ENCODE peak calls at places on chromosomes 16 and 17, in four cellular contexts. Y is H1, O is IMR-90, V is K562. X is an unnamed sample.

GRCh38 chr17:42019509-42020404 is at the start of gene NKIRAS2:
- DNase-seq in Y (peak), O (peak), V (peak), X (peak)

GRCh38 chr17:2849327-2849670 is 53.1 kb downstream of the RAP1GAP2 start:
- DNase-seq in Y (no peak), O (no peak), V (no peak), X (no peak)

GRCh38 chr16:8961811-8962390 is 1.8 kb downstream of the USP7 start:
- DNase-seq in Y (no peak), O (no peak), V (peak), X (no peak)

GRCh38 chr16:85090873-85091521 is 21.3 kb downstream of the CIBAR2 start:
- DNase-seq in Y (no peak), O (no peak), V (no peak), X (no peak)

GRCh38 chr17:2337152-2337810 is at the start of gene SGSM2:
- DNase-seq in Y (no peak), O (peak), V (peak), X (peak)

GRCh38 chr17:15343749-15344148 is 2.4 kb upstream of the TEKT3 start:
- DNase-seq in Y (no peak), O (peak), V (no peak), X (peak)

GRCh38 chr16:80623376-80623775 is 82.6 kb downstream of the DYNLRB2 start:
- DNase-seq in Y (no peak), O (peak), V (no peak), X (no peak)

GRCh38 chr17:77807051-77807745 is 151.3 kb upstream of the TNRC6C start:
- DNase-seq in Y (no peak), O (no peak), V (no peak), X (no peak)

GRCh38 chr17:34579979-34580684 is 750 bp downstream of the TMEM132E start:
- DNase-seq in Y (peak), O (no peak), V (no peak), X (peak)

GRCh38 chr17:82559779-82560642 is 40.5 kb downstream of the FOXK2 start:
- DNase-seq in Y (no peak), O (no peak), V (no peak), X (no peak)

GRCh38 chr17:28598389-28598788 is 436 bp downstream of the SPAG5 start:
- DNase-seq in Y (no peak), O (no peak), V (no peak), X (no peak)

GRCh38 chr17:41448506-41448905 is 7.7 kb upstream of the KRT38 start:
- DNase-seq in Y (no peak), O (no peak), V (no peak), X (no peak)

GRCh38 chr17:9898812-9899211 is 6.3 kb downstream of the RCVRN start:
- DNase-seq in Y (no peak), O (no peak), V (no peak), X (no peak)

GRCh38 chr16:50234771-50235556 is 31.4 kb upstream of the ADCY7 start:
- DNase-seq in Y (no peak), O (peak), V (no peak), X (no peak)
- TF ChIP-seq MAFK in Y (no peak), O (no peak), V (no peak), X (no peak)

DNA sequence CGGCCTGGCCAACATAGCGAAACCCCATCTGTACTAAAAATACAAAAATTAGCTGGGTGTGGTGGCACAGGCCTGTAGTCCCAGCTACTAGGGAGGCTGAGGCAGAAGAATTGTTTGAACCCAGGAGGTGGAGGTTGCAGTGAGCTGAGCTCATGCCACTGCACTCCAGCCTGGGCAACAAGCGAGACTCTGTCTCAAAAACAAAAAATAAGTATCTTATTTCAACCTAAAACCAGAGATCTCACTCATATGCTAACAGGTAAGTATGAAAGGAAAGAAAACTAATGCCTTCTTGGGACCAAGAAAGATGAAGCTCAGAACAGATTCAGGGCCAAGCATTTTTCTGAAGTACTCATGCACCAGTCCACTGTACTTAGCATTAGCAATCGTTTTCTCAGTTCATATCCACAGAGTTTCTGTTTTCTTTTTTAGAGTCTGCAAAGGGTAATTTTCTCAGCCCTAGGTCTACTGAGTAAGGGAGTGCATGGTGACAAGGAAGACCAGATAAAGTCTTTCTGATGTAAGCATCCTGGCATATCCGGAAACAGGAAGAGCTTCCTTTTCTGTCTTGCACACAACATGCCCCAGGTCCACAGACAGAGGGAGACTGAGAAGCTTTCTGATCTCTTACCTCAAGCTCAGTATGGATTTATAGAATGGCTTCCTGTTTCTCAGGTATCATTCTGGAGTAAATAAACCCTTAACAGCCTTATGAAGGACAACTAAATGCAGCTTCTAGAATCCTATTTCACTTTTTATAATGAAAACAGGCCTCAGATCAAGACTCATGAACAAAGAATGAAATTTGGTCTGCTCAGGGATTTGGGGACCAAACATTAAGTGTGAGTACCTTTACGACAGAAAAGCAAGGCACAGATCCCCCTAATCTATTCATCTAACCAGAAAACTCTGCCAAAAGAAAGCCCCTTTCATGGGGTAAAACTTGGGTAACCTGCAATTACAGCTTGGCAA is 38.7 kb upstream of the FOXJ1 start:
- DNase-seq in Y (no peak), O (peak), V (peak), X (no peak)
- TF ChIP-seq RFX5 in Y (no peak), O (no peak), V (no peak), X (no peak)

DNA sequence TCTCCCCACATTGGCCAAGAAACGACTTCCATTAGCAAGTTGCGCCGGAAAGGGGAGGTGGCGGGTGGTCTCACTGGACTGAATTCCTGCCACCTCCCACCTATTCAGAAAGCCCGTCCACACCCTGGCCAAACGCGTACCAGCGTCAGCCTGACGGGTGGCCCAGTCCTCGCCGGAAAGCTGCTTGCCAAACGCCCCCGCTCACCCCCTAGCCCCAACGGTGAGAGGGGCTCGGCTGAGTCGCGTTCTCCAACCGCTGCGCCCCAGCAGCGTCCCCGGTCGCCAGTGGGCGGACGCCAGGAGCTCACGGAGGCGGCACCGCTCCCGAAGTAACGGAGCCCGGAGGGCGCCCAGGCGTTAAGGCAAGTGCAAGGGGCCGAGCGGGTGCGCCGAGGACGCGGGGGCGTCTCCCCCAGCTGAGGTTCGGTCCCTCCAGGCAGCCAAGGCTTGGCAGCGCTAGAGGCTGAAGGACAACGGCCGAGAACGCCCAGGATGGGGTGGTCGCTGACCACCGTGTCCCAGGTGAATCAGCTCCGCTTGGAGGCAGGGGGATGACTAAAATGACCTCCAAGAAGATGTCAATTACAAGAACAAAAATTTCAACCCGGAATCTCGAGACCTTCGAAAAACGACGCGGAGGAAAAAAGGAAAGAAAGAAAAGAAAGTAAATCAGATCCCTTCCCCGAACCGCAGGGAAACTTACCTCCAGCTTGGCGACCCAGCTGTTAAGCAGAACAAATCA is 470.9 kb downstream of the SOX9 start:
- DNase-seq in Y (peak), O (no peak), V (no peak), X (no peak)
- TF ChIP-seq MAFK in Y (no peak), O (no peak), V (no peak), X (no peak)

DNA sequence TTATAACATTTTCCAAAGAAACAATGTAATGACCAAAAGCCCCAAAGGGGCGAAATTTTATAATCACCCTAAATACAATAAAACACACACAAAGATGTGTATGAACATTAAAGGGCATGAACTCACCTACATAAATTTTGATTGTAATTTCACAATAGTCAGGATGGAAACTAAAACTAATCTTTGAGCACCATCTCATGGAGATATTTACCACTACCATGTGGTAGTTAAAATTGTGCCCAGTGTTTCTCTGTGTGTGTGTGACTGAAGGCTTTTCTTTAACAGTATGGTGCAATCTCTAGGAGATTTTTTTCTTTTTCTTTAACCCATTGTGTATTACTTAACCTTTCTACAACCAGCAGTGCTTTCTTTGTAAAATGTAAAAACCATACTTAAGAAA is 19.7 kb upstream of the MEIOC start:
- DNase-seq in Y (no peak), O (peak), V (no peak), X (peak)
- TF ChIP-seq RFX5 in Y (no peak), O (no peak), V (no peak), X (no peak)

GRCh38 chr16:24776486-24777220 is 47.2 kb downstream of the TNRC6A start:
- DNase-seq in Y (no peak), O (peak), V (no peak), X (no peak)

GRCh38 chr16:24778676-24779075 is 49.2 kb downstream of the TNRC6A start:
- DNase-seq in Y (no peak), O (no peak), V (no peak), X (no peak)

GRCh38 chr16:24773771-24774427 is 44.4 kb downstream of the TNRC6A start:
- DNase-seq in Y (no peak), O (no peak), V (no peak), X (no peak)

GRCh38 chr16:24774510-24774909 is 45.1 kb downstream of the TNRC6A start:
- DNase-seq in Y (no peak), O (no peak), V (no peak), X (no peak)

GRCh38 chr16:24775455-24775854 is 46.0 kb downstream of the TNRC6A start:
- DNase-seq in Y (no peak), O (peak), V (no peak), X (no peak)
- TF ChIP-seq MAFK in Y (no peak), O (no peak), V (no peak), X (no peak)

DNA sequence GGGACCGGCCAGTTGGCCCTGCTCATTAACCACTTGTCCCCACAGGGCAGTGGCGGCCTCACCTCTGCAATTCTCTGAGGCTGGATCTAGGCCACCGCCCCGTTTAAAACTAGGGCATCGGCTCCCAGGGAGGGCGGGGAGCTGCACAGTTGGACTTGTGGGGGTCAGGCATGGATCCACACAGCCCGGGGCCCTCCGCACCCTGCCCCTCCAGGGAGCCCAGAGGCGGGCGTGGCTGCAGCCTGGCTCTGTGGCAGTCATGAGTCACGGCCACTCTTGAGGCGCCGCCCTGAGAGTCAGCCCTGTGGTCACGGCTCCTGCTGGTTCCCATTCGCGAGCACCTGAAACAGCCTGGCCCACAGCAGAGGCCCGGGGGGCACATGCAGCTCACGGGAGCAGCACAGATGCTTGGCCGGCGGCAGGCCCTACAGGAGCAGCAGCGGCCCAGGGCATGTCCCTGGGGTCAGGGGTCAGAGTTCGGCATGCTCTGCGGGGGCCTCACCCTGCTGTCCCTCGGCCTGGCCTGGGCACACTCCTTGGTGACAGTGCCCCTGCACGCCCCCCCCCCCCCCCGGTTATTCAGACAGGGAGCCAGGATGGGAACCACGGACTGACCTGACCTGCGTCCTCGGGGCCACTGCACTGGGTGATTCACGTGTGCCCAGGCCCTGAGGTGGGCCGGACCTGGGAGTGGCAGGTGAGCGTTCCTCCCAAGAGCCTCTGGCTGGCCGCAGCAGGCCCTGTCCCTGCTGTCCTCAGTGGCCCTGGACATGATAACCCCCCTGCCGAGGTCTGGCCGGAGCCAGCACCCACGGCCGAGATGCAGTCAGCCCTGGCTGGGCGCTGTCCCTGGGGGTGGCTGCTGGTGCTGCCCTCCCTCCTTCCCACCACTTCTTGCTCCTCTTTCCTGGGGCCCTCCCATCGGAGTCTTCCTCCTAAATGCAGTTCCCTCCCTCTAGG is 8.2 kb downstream of the CAPN15 start:
- DNase-seq in Y (no peak), O (peak), V (peak), X (peak)
- TF ChIP-seq RFX5 in Y (no peak), O (no peak), V (no peak), X (no peak)

DNA sequence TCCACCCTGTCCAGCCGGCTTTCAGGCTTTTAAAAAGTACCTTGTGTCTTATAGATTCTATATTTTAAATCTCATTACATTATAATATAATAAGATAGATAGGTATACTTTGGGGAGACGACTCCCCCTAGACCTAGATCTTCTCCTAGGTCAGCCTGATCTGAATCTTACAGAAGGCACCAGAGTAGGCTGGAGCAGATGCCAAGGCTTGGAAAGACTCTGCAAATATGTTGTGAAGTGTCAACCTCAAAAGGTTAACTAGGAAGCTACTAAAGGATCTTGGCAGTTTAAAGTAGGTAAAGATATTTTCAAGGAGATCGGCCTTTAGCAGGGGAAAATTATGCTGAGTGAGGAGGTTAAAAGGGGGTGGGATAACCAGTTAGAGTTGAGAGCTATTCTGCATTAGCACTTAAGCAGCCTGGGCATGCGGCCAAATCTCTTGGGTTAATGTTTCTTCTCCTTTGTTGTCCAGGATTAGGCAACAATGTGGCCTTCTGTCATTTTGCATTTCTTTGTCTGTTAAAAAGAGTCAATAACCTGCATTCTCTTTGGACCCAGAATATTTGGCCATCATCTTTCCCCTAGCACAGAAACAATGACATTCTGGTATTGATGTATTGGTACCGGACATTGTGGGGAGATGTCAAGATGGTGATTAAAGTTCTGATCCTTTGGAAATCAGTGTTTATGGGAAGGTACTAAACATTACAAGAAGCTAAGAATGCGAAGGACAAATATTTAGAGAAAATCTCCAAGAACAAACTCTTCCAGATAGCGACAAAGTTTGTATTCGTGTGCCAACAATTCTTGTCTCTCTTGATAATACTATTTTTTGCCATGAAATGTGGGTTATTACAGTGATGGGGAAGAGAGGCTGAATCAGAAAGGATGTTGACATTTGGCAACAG is 51.2 kb upstream of the DHX40 start:
- DNase-seq in Y (no peak), O (peak), V (peak), X (peak)
- TF ChIP-seq MAFK in Y (no peak), O (no peak), V (no peak), X (peak)

DNA sequence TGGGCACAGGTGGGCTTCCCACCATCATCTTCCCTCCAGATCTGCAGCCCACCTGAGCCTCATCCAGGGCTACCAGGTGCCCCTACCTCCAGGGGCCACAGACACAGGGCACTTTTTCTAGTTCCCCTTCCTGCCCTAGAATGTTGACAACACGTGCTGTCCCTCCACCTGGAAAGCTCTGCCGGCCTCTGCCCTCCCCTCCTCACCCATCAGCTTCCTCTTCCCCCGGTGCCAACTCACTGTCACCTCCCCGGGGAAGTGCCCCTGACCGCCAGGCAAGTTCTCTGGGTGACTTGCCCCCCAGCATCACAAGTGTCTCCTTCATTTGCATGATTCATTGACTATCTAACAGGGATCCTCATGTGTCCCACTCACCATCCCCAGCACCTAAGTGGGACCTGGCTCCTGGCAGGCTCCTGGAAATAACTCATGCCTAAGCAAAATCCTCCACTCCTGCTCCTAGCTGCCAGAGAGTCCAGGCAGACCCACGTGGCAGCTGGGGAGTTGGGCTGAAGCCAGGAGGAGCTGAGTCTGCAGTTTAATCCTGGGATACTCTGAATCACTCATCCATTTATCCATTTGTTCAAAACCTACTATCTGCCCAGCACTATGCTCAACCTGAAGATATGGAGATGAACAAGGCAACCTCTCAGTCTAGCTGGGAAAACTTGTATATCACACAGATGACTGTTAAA is 304.4 kb downstream of the FOXL1 start:
- DNase-seq in Y (no peak), O (peak), V (no peak), X (no peak)
- TF ChIP-seq RFX5 in Y (no peak), O (no peak), V (no peak), X (no peak)

DNA sequence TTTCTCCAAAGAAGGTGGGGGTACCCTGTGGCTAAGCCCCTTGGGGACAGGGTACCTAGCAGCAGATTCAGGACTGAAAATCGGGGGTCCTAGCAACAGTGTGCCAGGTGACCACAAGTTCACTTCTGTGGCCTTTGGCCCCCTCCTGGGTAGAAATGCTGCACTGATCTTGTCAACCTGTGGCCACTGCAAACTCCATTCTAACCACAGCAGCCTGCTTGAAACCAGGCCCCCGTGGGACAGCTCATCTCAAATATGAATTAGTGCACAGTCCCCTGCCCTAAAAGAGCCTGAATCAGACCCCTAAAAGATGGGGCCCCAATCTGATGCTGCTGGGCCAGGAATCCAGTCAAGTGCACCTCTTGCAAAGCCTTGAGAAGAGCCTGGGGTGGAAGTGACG is 126.6 kb downstream of the C16orf78 start:
- DNase-seq in Y (no peak), O (no peak), V (no peak), X (no peak)
- TF ChIP-seq MAFK in Y (no peak), O (no peak), V (no peak), X (no peak)